ENCODE peak calls at places on chromosome 19, in eight cellular contexts. One of them, this sample, is unnamed.

GRCh38 chr19:3722443-3723109 is 14.4 kb downstream of the TJP3 start:
- DNase-seq in fibroblast of the aortic adventitia: no peak
- DNase-seq in IMR-90: no peak
- DNase-seq in cardiac muscle cell: peak; percentile 57
- DNase-seq in right cardiac atrium: no peak
- DNase-seq in GM23338: peak; percentile 94
- DNase-seq in Jurkat, Clone E6-1: no peak
- DNase-seq in fibroblast of mammary gland: no peak
- DNase-seq in this sample: no peak

GRCh38 chr19:33421368-33421767 is 47.9 kb downstream of the CEBPG start:
- DNase-seq in fibroblast of the aortic adventitia: no peak
- DNase-seq in IMR-90: no peak
- DNase-seq in cardiac muscle cell: no peak
- DNase-seq in right cardiac atrium: no peak
- DNase-seq in GM23338: no peak
- DNase-seq in Jurkat, Clone E6-1: no peak
- DNase-seq in fibroblast of mammary gland: no peak
- DNase-seq in this sample: no peak

GRCh38 chr19:30679286-30679685 is 307.1 kb downstream of the ZNF536 start:
- DNase-seq in fibroblast of the aortic adventitia: no peak
- DNase-seq in IMR-90: no peak
- DNase-seq in cardiac muscle cell: no peak
- DNase-seq in right cardiac atrium: no peak
- DNase-seq in GM23338: no peak
- DNase-seq in Jurkat, Clone E6-1: no peak
- DNase-seq in fibroblast of mammary gland: no peak
- DNase-seq in this sample: no peak

GRCh38 chr19:6298413-6298812 is 18.6 kb upstream of the MLLT1 start:
- DNase-seq in fibroblast of the aortic adventitia: no peak
- DNase-seq in IMR-90: no peak
- DNase-seq in cardiac muscle cell: no peak
- DNase-seq in right cardiac atrium: no peak
- DNase-seq in GM23338: no peak
- DNase-seq in Jurkat, Clone E6-1: no peak
- DNase-seq in fibroblast of mammary gland: no peak
- DNase-seq in this sample: no peak

GRCh38 chr19:56668676-56669075 is 2.9 kb downstream of the ZNF835 start:
- DNase-seq in fibroblast of the aortic adventitia: no peak
- DNase-seq in IMR-90: no peak
- DNase-seq in cardiac muscle cell: no peak
- DNase-seq in right cardiac atrium: no peak
- DNase-seq in GM23338: no peak
- DNase-seq in Jurkat, Clone E6-1: no peak
- DNase-seq in fibroblast of mammary gland: no peak
- DNase-seq in this sample: peak; percentile 67

GRCh38 chr19:3005345-3005744 is 23.7 kb downstream of the TLE2 start:
- DNase-seq in fibroblast of the aortic adventitia: no peak
- DNase-seq in IMR-90: no peak
- DNase-seq in cardiac muscle cell: no peak
- DNase-seq in right cardiac atrium: no peak
- DNase-seq in GM23338: no peak
- DNase-seq in Jurkat, Clone E6-1: no peak
- DNase-seq in fibroblast of mammary gland: no peak
- DNase-seq in this sample: no peak

GRCh38 chr19:3366104-3366760 is at the start of gene NFIC:
- DNase-seq in fibroblast of the aortic adventitia: peak; percentile 85
- DNase-seq in IMR-90: peak; percentile 79
- DNase-seq in cardiac muscle cell: peak; percentile 60
- DNase-seq in right cardiac atrium: peak; percentile 94
- DNase-seq in GM23338: peak; percentile 77
- DNase-seq in Jurkat, Clone E6-1: no peak
- DNase-seq in fibroblast of mammary gland: peak; percentile 84
- DNase-seq in this sample: peak; percentile 95

GRCh38 chr19:50512112-50512998 is 1.4 kb downstream of the ASPDH start:
- DNase-seq in fibroblast of the aortic adventitia: no peak
- DNase-seq in IMR-90: no peak
- DNase-seq in cardiac muscle cell: no peak
- DNase-seq in right cardiac atrium: peak; percentile 73
- DNase-seq in GM23338: no peak
- DNase-seq in Jurkat, Clone E6-1: no peak
- DNase-seq in fibroblast of mammary gland: no peak
- DNase-seq in this sample: no peak

GRCh38 chr19:38278751-38279150 is 14.4 kb downstream of the SPINT2 start:
- DNase-seq in fibroblast of the aortic adventitia: no peak
- DNase-seq in IMR-90: no peak
- DNase-seq in cardiac muscle cell: no peak
- DNase-seq in right cardiac atrium: no peak
- DNase-seq in GM23338: no peak
- DNase-seq in Jurkat, Clone E6-1: no peak
- DNase-seq in fibroblast of mammary gland: no peak
- DNase-seq in this sample: no peak

GRCh38 chr19:5907216-5907615 is 2.5 kb downstream of the VMAC start:
- DNase-seq in fibroblast of the aortic adventitia: no peak
- DNase-seq in IMR-90: no peak
- DNase-seq in cardiac muscle cell: no peak
- DNase-seq in right cardiac atrium: no peak
- DNase-seq in GM23338: no peak
- DNase-seq in Jurkat, Clone E6-1: no peak
- DNase-seq in fibroblast of mammary gland: peak; percentile 19
- DNase-seq in this sample: no peak

GRCh38 chr19:29871143-29871542 is 59.4 kb downstream of the CCNE1 start:
- DNase-seq in fibroblast of the aortic adventitia: no peak
- DNase-seq in IMR-90: no peak
- DNase-seq in cardiac muscle cell: no peak
- DNase-seq in right cardiac atrium: no peak
- DNase-seq in GM23338: no peak
- DNase-seq in Jurkat, Clone E6-1: no peak
- DNase-seq in fibroblast of mammary gland: no peak
- DNase-seq in this sample: no peak

GRCh38 chr19:48813123-48813911 is 2.5 kb upstream of the BCAT2 start:
- DNase-seq in fibroblast of the aortic adventitia: no peak
- DNase-seq in IMR-90: no peak
- DNase-seq in cardiac muscle cell: no peak
- DNase-seq in right cardiac atrium: peak; percentile 72
- DNase-seq in GM23338: peak; percentile 69
- DNase-seq in Jurkat, Clone E6-1: no peak
- DNase-seq in fibroblast of mammary gland: no peak
- DNase-seq in this sample: no peak

GRCh38 chr19:35291916-35292315 is at the start of gene MAG:
- DNase-seq in fibroblast of the aortic adventitia: no peak
- DNase-seq in IMR-90: no peak
- DNase-seq in cardiac muscle cell: no peak
- DNase-seq in right cardiac atrium: no peak
- DNase-seq in GM23338: no peak
- DNase-seq in Jurkat, Clone E6-1: no peak
- DNase-seq in fibroblast of mammary gland: no peak
- DNase-seq in this sample: no peak
- H3K4me3 ChIP-seq in fibroblast of the aortic adventitia: no peak within 1 kb of the TSS
- H3K4me3 ChIP-seq in IMR-90: no peak within 1 kb of the TSS
- H3K4me3 ChIP-seq in cardiac muscle cell: no peak within 1 kb of the TSS
- H3K4me3 ChIP-seq in right cardiac atrium: no peak within 1 kb of the TSS
- H3K4me3 ChIP-seq in GM23338: no peak within 1 kb of the TSS
- H3K4me3 ChIP-seq in Jurkat, Clone E6-1: no peak within 1 kb of the TSS
- H3K4me3 ChIP-seq in fibroblast of mammary gland: no peak within 1 kb of the TSS
- H3K4me3 ChIP-seq in this sample: no peak within 1 kb of the TSS

DNA sequence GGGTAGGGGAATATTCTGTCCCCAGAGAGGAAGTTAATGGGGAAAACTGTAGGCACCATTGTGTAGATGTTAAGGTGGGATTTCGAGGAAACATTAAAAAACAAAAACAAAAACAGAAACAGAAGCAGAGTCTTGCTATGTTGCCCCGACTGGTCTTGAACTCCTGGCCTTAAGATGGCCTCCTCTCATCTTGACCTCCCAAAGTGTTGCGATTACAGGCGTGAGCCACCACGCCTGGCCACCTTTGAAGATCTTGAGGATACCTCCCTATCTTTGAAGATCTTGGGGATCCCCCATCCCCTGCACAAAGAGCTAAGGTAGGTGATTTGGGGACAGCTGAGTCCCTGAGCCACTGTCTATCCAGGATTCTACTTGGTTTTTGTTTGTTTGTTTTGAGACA is 553 bp upstream of the ICAM3 start:
- DNase-seq in fibroblast of the aortic adventitia: no peak
- DNase-seq in IMR-90: no peak
- DNase-seq in cardiac muscle cell: no peak
- DNase-seq in right cardiac atrium: no peak
- DNase-seq in GM23338: no peak
- DNase-seq in Jurkat, Clone E6-1: no peak
- DNase-seq in fibroblast of mammary gland: no peak
- DNase-seq in this sample: no peak
- H3K4me3 ChIP-seq in fibroblast of the aortic adventitia: no peak overlapping the region
- H3K4me3 ChIP-seq in IMR-90: no peak overlapping the region
- H3K4me3 ChIP-seq in cardiac muscle cell: no peak overlapping the region
- H3K4me3 ChIP-seq in right cardiac atrium: no peak overlapping the region
- H3K4me3 ChIP-seq in GM23338: no peak overlapping the region
- H3K4me3 ChIP-seq in Jurkat, Clone E6-1: peak overlapping the region; percentile 81
- H3K4me3 ChIP-seq in fibroblast of mammary gland: no peak overlapping the region
- H3K4me3 ChIP-seq in this sample: no peak overlapping the region

DNA sequence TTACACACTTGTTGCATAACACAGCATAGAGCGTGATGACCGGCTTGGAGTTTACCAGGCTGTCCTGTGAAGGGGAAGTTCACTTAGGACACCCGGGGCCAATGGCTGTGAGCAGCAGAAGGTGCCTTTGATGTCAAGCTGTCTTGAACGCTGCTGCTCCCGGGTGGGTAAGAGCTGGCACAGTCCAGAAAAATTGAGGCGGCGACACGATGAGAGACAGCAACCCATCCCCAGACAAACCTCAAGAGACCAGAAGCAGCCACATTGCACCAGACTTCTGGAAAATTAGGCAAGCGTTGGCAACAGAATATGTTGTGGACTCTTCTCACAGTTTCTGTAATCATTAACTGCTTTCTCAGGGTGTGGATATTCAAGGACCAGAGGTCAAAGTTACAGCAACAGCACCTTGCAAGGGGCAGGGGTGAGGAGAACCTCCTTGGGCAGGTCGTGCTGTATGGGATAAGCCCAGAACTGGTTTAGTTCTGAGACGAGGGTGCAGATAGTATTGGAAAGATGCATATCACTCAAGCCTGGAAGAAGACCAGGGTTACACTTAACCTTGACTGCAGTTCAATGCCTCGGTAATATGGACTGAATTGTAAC is 10.1 kb downstream of the NFILZ start:
- DNase-seq in fibroblast of the aortic adventitia: no peak
- DNase-seq in IMR-90: no peak
- DNase-seq in cardiac muscle cell: no peak
- DNase-seq in right cardiac atrium: peak; percentile 83
- DNase-seq in GM23338: no peak
- DNase-seq in Jurkat, Clone E6-1: no peak
- DNase-seq in fibroblast of mammary gland: no peak
- DNase-seq in this sample: peak; percentile 93
- H3K4me3 ChIP-seq in fibroblast of the aortic adventitia: no peak overlapping the region
- H3K4me3 ChIP-seq in IMR-90: no peak overlapping the region
- H3K4me3 ChIP-seq in cardiac muscle cell: no peak overlapping the region
- H3K4me3 ChIP-seq in right cardiac atrium: no peak overlapping the region
- H3K4me3 ChIP-seq in GM23338: no peak overlapping the region
- H3K4me3 ChIP-seq in Jurkat, Clone E6-1: no peak overlapping the region
- H3K4me3 ChIP-seq in fibroblast of mammary gland: no peak overlapping the region
- H3K4me3 ChIP-seq in this sample: no peak overlapping the region

DNA sequence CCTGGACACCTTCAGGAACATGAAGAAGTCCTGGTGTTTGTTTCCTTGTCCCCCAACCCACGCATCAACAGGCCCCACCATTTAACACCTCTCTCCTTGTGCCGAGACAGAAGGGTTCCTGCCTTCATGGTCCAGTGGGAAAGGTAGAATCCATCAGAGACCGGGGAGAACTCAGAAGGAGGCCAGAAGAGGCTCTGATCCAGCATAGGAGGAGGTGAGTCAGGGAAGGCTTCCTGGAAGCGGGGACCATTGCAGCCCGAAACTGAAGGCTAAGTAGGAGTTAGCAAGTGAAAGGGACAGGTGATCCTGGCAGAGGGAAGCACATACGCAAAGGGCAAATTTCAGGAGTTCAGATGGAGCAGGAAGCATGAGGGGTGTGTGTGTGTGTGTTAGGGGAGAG is 484 bp downstream of the ICAM3 start:
- DNase-seq in fibroblast of the aortic adventitia: no peak
- DNase-seq in IMR-90: no peak
- DNase-seq in cardiac muscle cell: no peak
- DNase-seq in right cardiac atrium: no peak
- DNase-seq in GM23338: no peak
- DNase-seq in Jurkat, Clone E6-1: no peak
- DNase-seq in fibroblast of mammary gland: no peak
- DNase-seq in this sample: no peak
- H3K4me3 ChIP-seq in fibroblast of the aortic adventitia: no peak overlapping the region
- H3K4me3 ChIP-seq in IMR-90: no peak overlapping the region
- H3K4me3 ChIP-seq in cardiac muscle cell: no peak overlapping the region
- H3K4me3 ChIP-seq in right cardiac atrium: no peak overlapping the region
- H3K4me3 ChIP-seq in GM23338: no peak overlapping the region
- H3K4me3 ChIP-seq in Jurkat, Clone E6-1: peak overlapping the region; percentile 81
- H3K4me3 ChIP-seq in fibroblast of mammary gland: no peak overlapping the region
- H3K4me3 ChIP-seq in this sample: no peak overlapping the region

GRCh38 chr19:11420894-11421606 is 1.9 kb upstream of the RGL3 start:
- DNase-seq in fibroblast of the aortic adventitia: no peak
- DNase-seq in IMR-90: no peak
- DNase-seq in cardiac muscle cell: no peak
- DNase-seq in right cardiac atrium: peak; percentile 87
- DNase-seq in GM23338: peak; percentile 86
- DNase-seq in Jurkat, Clone E6-1: no peak
- DNase-seq in fibroblast of mammary gland: no peak
- DNase-seq in this sample: no peak
- H3K4me3 ChIP-seq in fibroblast of the aortic adventitia: no peak overlapping the region
- H3K4me3 ChIP-seq in IMR-90: no peak overlapping the region
- H3K4me3 ChIP-seq in cardiac muscle cell: peak overlapping the region; percentile 20
- H3K4me3 ChIP-seq in right cardiac atrium: peak overlapping the region; percentile 41
- H3K4me3 ChIP-seq in GM23338: peak overlapping the region; percentile 90
- H3K4me3 ChIP-seq in Jurkat, Clone E6-1: no peak overlapping the region
- H3K4me3 ChIP-seq in fibroblast of mammary gland: peak overlapping the region; percentile 4
- H3K4me3 ChIP-seq in this sample: no peak overlapping the region

DNA sequence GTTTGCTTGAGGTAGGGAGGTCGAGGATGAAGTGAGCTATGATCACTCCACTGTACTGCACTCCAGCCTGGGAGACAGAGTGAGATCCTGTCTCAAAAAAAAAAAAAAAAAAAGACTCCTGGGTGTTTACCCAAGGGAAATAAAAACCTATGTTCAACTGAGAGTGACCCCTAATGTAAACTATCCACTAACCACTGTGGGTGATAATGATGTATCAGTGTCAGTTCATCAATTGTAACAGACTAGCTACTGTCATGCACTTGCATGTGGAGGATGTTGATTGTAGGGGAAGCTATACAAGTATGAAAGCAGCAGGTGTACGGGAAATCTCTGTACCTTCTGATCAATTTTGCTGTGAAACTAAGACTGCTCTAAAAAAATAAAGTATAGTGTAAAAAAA is 2.6 kb upstream of the CIB3 start:
- DNase-seq in fibroblast of the aortic adventitia: no peak
- DNase-seq in IMR-90: no peak
- DNase-seq in cardiac muscle cell: no peak
- DNase-seq in right cardiac atrium: no peak
- DNase-seq in GM23338: no peak
- DNase-seq in Jurkat, Clone E6-1: no peak
- DNase-seq in fibroblast of mammary gland: no peak
- DNase-seq in this sample: no peak
- H3K4me3 ChIP-seq in fibroblast of the aortic adventitia: no peak overlapping the region
- H3K4me3 ChIP-seq in IMR-90: no peak overlapping the region
- H3K4me3 ChIP-seq in cardiac muscle cell: no peak overlapping the region
- H3K4me3 ChIP-seq in right cardiac atrium: no peak overlapping the region
- H3K4me3 ChIP-seq in GM23338: no peak overlapping the region
- H3K4me3 ChIP-seq in Jurkat, Clone E6-1: no peak overlapping the region
- H3K4me3 ChIP-seq in fibroblast of mammary gland: no peak overlapping the region
- H3K4me3 ChIP-seq in this sample: no peak overlapping the region